ENCODE peak calls at places on chromosomes 6 and 20, in four cellular contexts. Z is astrocyte of the cerebellum, B is GM20000, D is T-helper 9 cell. G is an unnamed sample.

GRCh38 chr6:22306741-22307466 is 10.1 kb upstream of the PRL start:
- DNase-seq in Z (peak; percentile 8), B (no peak), D (no peak), G (no peak)

GRCh38 chr6:56335733-56336132 is 88.4 kb upstream of the COL21A1 start:
- DNase-seq in Z (peak; percentile 73), B (no peak), D (no peak), G (no peak)

GRCh38 chr20:25000268-25000801 is 7.8 kb upstream of the APMAP start:
- DNase-seq in Z (peak; percentile 40), B (no peak), D (no peak), G (no peak)

GRCh38 chr20:43749734-43750294 is 23.0 kb upstream of the GTSF1L start:
- DNase-seq in Z (no peak), B (peak; percentile 77), D (peak; percentile 85), G (peak; percentile 71)

GRCh38 chr6:114049367-114049966 is 78.5 kb upstream of the HDAC2 start:
- DNase-seq in Z (peak; percentile 6), B (no peak), D (no peak), G (no peak)

GRCh38 chr6:12233693-12234551 is 56.2 kb upstream of the EDN1 start:
- DNase-seq in Z (peak; percentile 80), B (peak; percentile 34), D (no peak), G (peak; percentile 27)

GRCh38 chr20:10523438-10523837 is 88.3 kb downstream of the SLX4IP start:
- DNase-seq in Z (no peak), B (no peak), D (no peak), G (no peak)

GRCh38 chr6:89368107-89368506 is 15.6 kb upstream of the UBE2J1 start:
- DNase-seq in Z (no peak), B (peak; percentile 44), D (peak; percentile 59), G (peak; percentile 29)

GRCh38 chr20:14830466-14830865 is 493.1 kb upstream of the FLRT3 start:
- DNase-seq in Z (no peak), B (peak; percentile 25), D (no peak), G (no peak)

G was measured in activated T-helper 2 cell treated with anti-CD3 and anti-CD28 coated beads, Interferon-gamma antibody, Interleukin-2, Interleukin-4, amounts not matched to agents 10 μg/mL and 5 μg/mL and 100 μg/mL, durations not matched to agents 14 hours and 24 hours and 36 hours.